ENCODE peak calls at places on chromosomes 12 and 14, in four cellular contexts. S is endothelial cell of umbilical vein, T is body of pancreas, J is OCI-LY7. A is an unnamed sample. For H3K4me1 and H3K36me3, the result is how much of the 10 kb centered on the place peaks cover.

GRCh38 chr14:25350802-25351201 is 300.9 kb upstream of the STXBP6 start:
- DNase-seq in T (peak), S (no peak), J (no peak), A (no peak)

GRCh38 chr12:1922075-1922709 is 3.7 kb upstream of the CACNA2D4 start:
- DNase-seq in T (peak), J (peak), S (no peak), A (no peak)

GRCh38 chr12:117508468-117508867 is 147.0 kb upstream of the NOS1 start:
- DNase-seq in S (no peak), T (no peak), J (no peak), A (no peak)

GRCh38 chr12:105357162-105357691 is 26.7 kb downstream of the C12orf75 start:
- DNase-seq in T (no peak), S (no peak), J (peak), A (no peak)

GRCh38 chr12:130809791-130810190 is 29.3 kb downstream of the STX2 start:
- DNase-seq in T (no peak), J (no peak), S (no peak), A (no peak)

GRCh38 chr12:3885179-3886094 is 12.2 kb upstream of the PARP11 start:
- DNase-seq in T (peak), S (peak), J (peak), A (peak)

GRCh38 chr12:115866909-115867525 is 410.5 kb downstream of the MED13L start:
- DNase-seq in T (no peak), J (no peak), S (no peak), A (no peak)

GRCh38 chr14:52007637-52008036 is 18.3 kb downstream of the RTRAF start:
- DNase-seq in J (no peak), T (no peak), S (no peak), A (no peak)

GRCh38 chr12:50302686-50303085 is 19.4 kb upstream of the LIMA1 start:
- DNase-seq in T (no peak), J (no peak), S (no peak), A (no peak)

GRCh38 chr14:92400579-92401444 is 77.8 kb downstream of the SLC24A4 start:
- DNase-seq in J (peak), T (peak), S (no peak), A (no peak)

GRCh38 chr12:116319851-116320621 is 42.5 kb upstream of the MED13L start:
- DNase-seq in J (no peak), S (peak), T (peak), A (no peak)

GRCh38 chr12:120669055-120669828 is 17.7 kb upstream of the MLEC start:
- DNase-seq in S (no peak), T (peak), J (peak), A (no peak)

GRCh38 chr12:27179399-27180214 is 64.5 kb upstream of the STK38L start:
- DNase-seq in T (peak), S (peak), J (no peak), A (no peak)

GRCh38 chr12:123723011-123723410 is 10.9 kb downstream of the ATP6V0A2 start:
- DNase-seq in J (no peak), S (no peak), T (no peak), A (no peak)

GRCh38 chr14:105253329-105253682 is 5.0 kb downstream of the BTBD6 start:
- DNase-seq in J (no peak), T (no peak), S (no peak), A (no peak)

GRCh38 chr14:52900731-52901130 is 50.1 kb downstream of the FERMT2 start:
- DNase-seq in S (no peak), J (no peak), T (no peak), A (no peak)

GRCh38 chr12:98399532-98399931 is 115.9 kb upstream of the TMPO start:
- DNase-seq in T (peak), J (peak), S (peak), A (peak)

GRCh38 chr12:65825573-65826512 is 1.6 kb downstream of the HMGA2 start:
- DNase-seq in T (peak), J (no peak), S (peak), A (no peak)

GRCh38 chr14:53054457-53054856 is 98.7 kb downstream of the DDHD1 start:
- DNase-seq in S (no peak), T (no peak), J (no peak), A (no peak)

GRCh38 chr14:91372680-91373495 is 44.7 kb downstream of the CCDC88C start:
- DNase-seq in S (peak), J (peak), T (peak), A (no peak)

GRCh38 chr14:91369628-91370445 is 47.8 kb downstream of the CCDC88C start:
- DNase-seq in J (no peak), T (peak), S (peak), A (no peak)

GRCh38 chr14:91373591-91374245 is 43.9 kb downstream of the CCDC88C start:
- DNase-seq in J (peak), T (no peak), S (peak), A (peak)

GRCh38 chr14:91371990-91372375 is 45.6 kb downstream of the CCDC88C start:
- DNase-seq in J (no peak), T (no peak), S (no peak), A (no peak)

GRCh38 chr14:91371011-91371989 is 46.3 kb downstream of the CCDC88C start:
- DNase-seq in S (no peak), J (no peak), T (no peak), A (no peak)
- H3K4me3 ChIP-seq in S (no peak), J (peak), T (no peak), A (peak)

GRCh38 chr12:100643246-100643645 is 69.8 kb downstream of the GAS2L3 start:
- DNase-seq in J (no peak), T (no peak), S (no peak), A (no peak)
- H3K4me1 ChIP-seq in J (under half), T (under half), S (under half), A (under half)

DNA sequence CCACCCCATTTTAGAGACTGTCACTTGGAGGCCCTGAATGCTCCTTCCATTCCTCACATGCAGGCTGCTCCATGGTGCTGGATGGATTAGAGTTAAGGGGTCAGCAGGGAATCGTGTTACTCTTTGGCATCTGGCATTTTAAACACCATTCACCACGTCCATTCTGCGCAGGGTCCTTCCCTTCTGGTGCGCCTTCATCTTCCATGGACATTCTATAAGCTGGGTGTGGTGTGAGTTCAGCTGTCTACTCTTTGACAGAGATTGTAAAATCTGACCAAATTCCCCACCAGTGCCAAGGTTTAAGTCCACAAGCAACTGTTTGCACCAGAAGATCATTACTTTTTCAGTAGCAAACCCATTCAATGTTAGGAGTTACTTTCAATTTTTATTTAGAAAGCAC is 47.8 kb downstream of the GIT2 start:
- DNase-seq in J (no peak), S (no peak), T (no peak), A (no peak)
- H3K36me3 ChIP-seq in J (half or more), S (under half), T (under half), A (half or more)

GRCh38 chr14:74240794-74241610 is 1.8 kb downstream of the VSX2 start:
- DNase-seq in J (no peak), T (no peak), S (peak), A (peak)
- H3K4me3 ChIP-seq in J (no peak), T (no peak), S (no peak), A (peak)